ENCODE peak calls at places on chromosomes 11 and 22, in six cellular contexts. T is heart right ventricle, R is SK-N-SH, B is BJ, H is cardiac muscle cell, G is lower lobe of right lung. D is an unnamed sample. For H3K27me3, the result is how much of the 10 kb centered on the place peaks cover.

GRCh38 chr11:122724520-122724919 is 69.0 kb downstream of the UBASH3B start:
- DNase-seq in B (no peak), G (no peak), H (no peak), T (no peak), R (no peak), D (no peak)

GRCh38 chr11:113082501-113082900 is 121.3 kb downstream of the NCAM1 start:
- DNase-seq in G (no peak), H (no peak), B (no peak), T (no peak), R (no peak), D (no peak)

GRCh38 chr11:4459470-4459869 is 10.4 kb downstream of the OR52K2 start:
- DNase-seq in T (no peak), H (no peak), B (no peak), R (no peak), G (peak), D (no peak)

GRCh38 chr22:27667121-27667843 is 134.3 kb downstream of the MN1 start:
- DNase-seq in H (peak), G (no peak), B (no peak), R (no peak), T (peak), D (peak)

GRCh38 chr11:76263657-76264056 is 57.4 kb upstream of the WNT11 start:
- DNase-seq in T (no peak), R (peak), G (no peak), H (no peak), B (no peak), D (no peak)

GRCh38 chr22:45818130-45819085 is 146.8 kb downstream of the ATXN10 start:
- DNase-seq in T (peak), G (no peak), R (peak), B (no peak), H (peak), D (no peak)

GRCh38 chr22:38402204-38402603 is 52.8 kb downstream of the KCNJ4 start:
- DNase-seq in B (no peak), G (no peak), R (no peak), T (no peak), H (no peak), D (peak)

GRCh38 chr11:120337133-120337895 is 1.1 kb downstream of the ARHGEF12 start:
- DNase-seq in R (peak), G (no peak), H (peak), B (no peak), T (peak), D (peak)

GRCh38 chr11:121630041-121630440 is 177.3 kb upstream of the SORL1-AS1 start:
- DNase-seq in T (no peak), G (no peak), B (no peak), R (no peak), H (no peak), D (no peak)

GRCh38 chr11:35997908-35998307 is 54.0 kb downstream of the LDLRAD3 start:
- DNase-seq in R (no peak), G (no peak), B (no peak), T (no peak), H (no peak), D (no peak)

DNA sequence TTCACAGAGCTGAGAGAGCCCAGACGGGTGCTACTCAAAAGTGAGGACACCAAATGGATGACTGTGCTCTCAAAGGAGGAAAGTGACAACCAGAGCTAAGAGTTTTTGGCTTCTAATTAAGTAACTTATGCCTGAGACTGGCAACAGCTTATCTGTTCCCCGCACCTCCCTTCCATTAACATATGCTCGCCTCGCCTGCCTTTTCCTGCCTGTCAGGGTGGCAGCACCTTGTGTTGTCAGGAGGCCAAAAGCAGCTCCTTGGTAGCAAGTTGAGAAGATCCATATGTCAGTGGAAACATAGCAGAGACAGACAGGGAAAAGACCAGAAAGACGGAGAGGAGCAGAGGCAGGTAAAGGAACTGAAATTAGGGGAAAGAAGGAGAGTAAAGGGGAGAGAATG is 574.0 kb upstream of the KIRREL3 start:
- DNase-seq in H (peak), R (no peak), B (no peak), G (no peak), T (no peak), D (no peak)
- H3K27me3 ChIP-seq in H (under half), R (under half), B (under half), G (under half), T (under half), D (under half)

DNA sequence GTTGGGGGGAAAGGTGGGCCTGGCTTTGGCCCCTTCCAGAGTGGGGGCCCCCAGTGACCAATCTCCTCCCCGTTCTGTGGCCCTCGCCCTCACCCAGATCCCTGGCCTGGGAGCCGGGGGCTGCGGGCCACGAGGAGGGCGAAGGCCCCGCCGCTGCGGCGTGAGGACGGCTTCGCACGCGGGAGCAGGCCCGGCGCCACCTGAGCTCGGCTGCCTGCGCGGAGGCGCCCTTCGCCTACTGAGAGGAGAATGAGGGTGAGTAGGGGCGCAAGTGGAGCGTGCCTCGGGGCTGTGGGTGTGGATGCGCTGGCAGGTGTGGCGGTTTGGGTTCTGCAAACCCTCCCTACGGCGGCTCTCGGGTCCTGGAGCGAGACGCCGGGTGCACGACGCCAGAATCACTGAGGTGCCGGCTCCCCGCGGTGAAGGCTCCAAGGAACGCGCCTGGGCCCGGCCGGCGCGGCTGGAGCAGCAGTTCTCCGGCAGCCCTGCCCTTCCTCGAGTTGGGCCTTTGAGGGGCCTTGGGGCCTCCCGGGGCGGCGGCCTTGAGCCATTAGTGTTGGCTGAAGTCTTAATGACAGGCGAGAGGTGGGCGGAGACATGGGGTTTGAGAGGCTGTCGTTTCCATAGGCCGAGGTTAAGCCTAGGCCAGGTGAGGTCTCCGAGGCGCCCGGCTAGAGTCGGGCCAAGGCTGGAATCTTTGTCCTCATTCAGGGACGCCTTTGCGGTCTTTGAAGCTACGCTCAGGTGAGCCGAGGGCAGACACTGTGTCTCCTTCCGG is 65.3 kb downstream of the CTTN start:
- DNase-seq in B (no peak), R (no peak), G (no peak), T (no peak), H (no peak), D (no peak)
- H3K4me3 ChIP-seq in B (no peak), R (no peak), G (no peak), T (no peak), H (no peak), D (no peak)

DNA sequence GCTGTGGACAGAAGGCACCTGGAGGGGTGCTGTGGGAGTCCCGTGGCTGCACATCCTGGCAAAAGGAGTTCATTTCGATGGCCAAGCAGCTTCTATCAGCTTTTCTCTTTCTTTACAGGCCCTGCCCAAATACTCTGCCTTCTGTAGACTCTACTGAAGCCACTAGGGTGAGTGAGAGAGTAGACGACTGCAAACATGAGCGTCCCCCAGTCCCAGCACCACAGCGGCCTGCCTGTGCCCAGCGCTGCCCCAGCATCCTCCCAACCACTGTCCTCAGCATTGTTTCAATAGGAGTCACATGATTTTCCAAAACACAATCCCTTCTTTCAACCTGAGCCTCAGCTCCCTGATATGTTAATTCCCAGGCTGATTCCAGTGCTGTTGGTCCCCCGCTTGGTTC is 110.0 kb downstream of the KIRREL3 start:
- DNase-seq in T (no peak), R (no peak), H (peak), G (no peak), B (no peak), D (peak)
- H3K27me3 ChIP-seq in T (under half), R (under half), H (under half), G (under half), B (under half), D (under half)

DNA sequence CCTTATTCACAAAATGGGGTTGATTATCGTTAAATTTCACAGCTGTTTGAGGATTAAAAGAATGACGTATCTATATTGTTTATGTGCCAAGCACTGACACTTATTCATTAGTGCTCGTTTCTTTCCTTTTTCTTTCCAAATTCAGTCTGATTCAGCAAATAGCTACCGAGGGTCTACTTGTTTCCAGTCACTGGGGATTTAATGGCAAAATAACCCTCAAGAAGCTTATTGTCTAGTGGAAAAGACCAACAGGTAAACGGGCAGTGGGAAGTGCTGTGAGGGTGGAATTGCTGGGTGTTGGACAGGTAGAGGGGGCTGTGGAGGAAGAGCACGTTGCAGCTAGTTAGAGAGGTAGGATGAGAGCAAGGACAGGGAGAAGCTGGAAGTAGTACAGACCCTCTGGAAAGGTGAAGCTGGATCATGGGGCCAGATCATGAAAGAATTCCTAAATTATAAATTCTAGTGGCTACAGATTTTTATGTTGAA is 48.3 kb upstream of the BIRC3 start:
- DNase-seq in R (no peak), G (no peak), H (no peak), B (no peak), T (no peak), D (peak)
- H3K4me3 ChIP-seq in R (peak), G (peak), H (peak), B (peak), T (peak), D (peak)

DNA sequence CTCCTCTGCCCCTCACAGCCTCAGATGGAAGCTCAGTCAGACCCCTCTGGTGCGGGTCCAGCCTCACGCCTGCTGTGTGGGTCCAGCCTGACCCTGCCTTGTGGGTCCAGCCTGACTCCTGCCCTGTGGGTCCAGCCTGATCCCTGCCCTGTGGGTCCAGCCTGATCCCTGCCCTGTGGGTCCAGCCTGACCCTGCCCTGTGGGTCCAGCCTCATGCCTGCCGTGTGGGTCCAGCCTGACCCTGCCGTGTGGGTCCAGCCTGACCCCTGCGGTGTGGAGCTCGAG is 445.3 kb downstream of the BRD1 start:
- DNase-seq in R (no peak), T (no peak), G (peak), H (no peak), B (no peak), D (no peak)
- H3K27me3 ChIP-seq in R (under half), T (under half), G (under half), H (under half), B (under half), D (under half)

GRCh38 chr11:134763030-134763388 is 351.0 kb upstream of the B3GAT1 start:
- DNase-seq in B (no peak), T (no peak), G (no peak), H (no peak), R (peak), D (no peak)
- H3K4me3 ChIP-seq in B (peak), T (no peak), G (no peak), H (no peak), R (no peak), D (no peak)

DNA sequence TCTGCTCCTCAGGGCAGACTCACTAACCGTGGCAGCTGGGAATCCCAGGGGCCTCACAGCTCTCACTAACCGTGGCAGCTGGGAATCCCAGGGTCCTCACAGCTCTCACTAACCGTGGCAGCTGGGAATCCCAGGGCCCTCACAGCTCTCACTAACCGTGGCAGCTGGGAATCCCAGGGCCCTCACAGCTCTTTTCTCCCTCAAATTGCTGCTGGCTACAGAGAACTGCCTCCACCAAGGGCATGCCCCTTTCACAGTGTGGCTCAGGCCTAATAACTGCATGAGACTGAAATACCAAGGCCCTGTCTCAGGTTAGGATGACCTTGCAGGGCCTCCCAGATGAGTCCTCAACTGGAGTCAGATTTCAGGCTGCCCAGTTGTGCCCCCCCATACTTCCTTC is 35.1 kb upstream of the GGTLC2 start:
- DNase-seq in R (no peak), G (no peak), T (no peak), H (no peak), B (no peak), D (no peak)
- H3K27me3 ChIP-seq in R (under half), G (under half), T (under half), H (under half), B (under half), D (under half)

GRCh38 chr11:67006029-67006884 is 16.7 kb upstream of the SYT12 start:
- DNase-seq in R (peak), G (no peak), B (no peak), T (no peak), H (no peak), D (peak)
- H3K4me3 ChIP-seq in R (no peak), G (no peak), B (no peak), T (no peak), H (no peak), D (no peak)

GRCh38 chr11:124758355-124759267 is 3.5 kb downstream of the ESAM start:
- DNase-seq in R (peak), G (peak), T (peak), H (peak), B (no peak), D (peak)
- H3K27me3 ChIP-seq in R (under half), G (under half), T (under half), H (half or more), B (under half), D (half or more)

DNA sequence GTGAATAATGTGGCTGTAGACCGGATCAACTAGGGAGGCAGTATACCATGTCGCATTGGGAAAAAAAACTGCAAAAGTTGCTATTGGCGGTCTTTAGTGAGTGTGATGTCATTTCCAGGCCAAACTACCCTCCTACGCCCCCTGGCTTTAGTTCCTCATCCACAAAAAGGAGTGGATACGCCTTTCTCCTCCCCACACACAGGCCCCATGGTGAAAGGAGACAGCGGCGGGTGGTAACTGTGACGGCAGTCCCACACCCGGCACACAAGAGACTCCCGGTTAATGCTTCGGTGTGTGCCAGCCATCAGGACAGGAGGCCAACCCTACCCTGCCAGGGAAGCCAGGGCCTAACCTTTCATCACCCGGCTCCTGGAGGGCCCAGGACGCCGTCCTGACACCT is 11.0 kb downstream of the TP53I11 start:
- DNase-seq in T (peak), R (no peak), G (no peak), B (no peak), H (peak), D (peak)
- H3K4me3 ChIP-seq in T (no peak), R (no peak), G (no peak), B (no peak), H (no peak), D (no peak)